ENCODE peak calls at places on chromosomes 2 and 18, in six cellular contexts. One of them, this sample, is unnamed.

GRCh38 chr18:60022671-60023276 is 123.0 kb downstream of the PMAIP1 start:
- DNase-seq in stomach: no peak
- DNase-seq in transverse colon: no peak
- DNase-seq in GM12878: peak
- DNase-seq in K562: no peak
- DNase-seq in H1: no peak
- DNase-seq in this sample: no peak

GRCh38 chr2:207983654-207984053 is 41.7 kb downstream of the PLEKHM3 start:
- DNase-seq in stomach: no peak
- DNase-seq in transverse colon: no peak
- DNase-seq in GM12878: peak
- DNase-seq in K562: no peak
- DNase-seq in H1: no peak
- DNase-seq in this sample: no peak

GRCh38 chr2:43005211-43005974 is 213.0 kb upstream of the HAAO start:
- DNase-seq in stomach: peak
- DNase-seq in transverse colon: peak
- DNase-seq in GM12878: no peak
- DNase-seq in K562: no peak
- DNase-seq in H1: no peak
- DNase-seq in this sample: peak

GRCh38 chr18:44895176-44895798 is 214.6 kb downstream of the SETBP1 start:
- DNase-seq in stomach: peak
- DNase-seq in transverse colon: peak
- DNase-seq in GM12878: peak
- DNase-seq in K562: peak
- DNase-seq in H1: no peak
- DNase-seq in this sample: peak

GRCh38 chr2:128624425-128624795 is 305.7 kb upstream of the HS6ST1 start:
- DNase-seq in stomach: no peak
- DNase-seq in transverse colon: no peak
- DNase-seq in GM12878: no peak
- DNase-seq in K562: no peak
- DNase-seq in H1: no peak
- DNase-seq in this sample: no peak

GRCh38 chr2:113847144-113847543 is 42.7 kb upstream of the ACTR3 start:
- DNase-seq in stomach: no peak
- DNase-seq in transverse colon: no peak
- DNase-seq in GM12878: no peak
- DNase-seq in K562: no peak
- DNase-seq in H1: no peak
- DNase-seq in this sample: no peak

GRCh38 chr18:73340135-73340934 is 472.5 kb upstream of the NETO1 start:
- DNase-seq in stomach: no peak
- DNase-seq in transverse colon: no peak
- DNase-seq in GM12878: peak
- DNase-seq in K562: no peak
- DNase-seq in H1: no peak
- DNase-seq in this sample: no peak

GRCh38 chr2:100145893-100146753 is 3.7 kb upstream of the AFF3 start:
- DNase-seq in stomach: no peak
- DNase-seq in transverse colon: no peak
- DNase-seq in GM12878: no peak
- DNase-seq in K562: no peak
- DNase-seq in H1: no peak
- DNase-seq in this sample: no peak

GRCh38 chr2:240464514-240465241 is 29.2 kb downstream of the GPC1 start:
- DNase-seq in stomach: peak
- DNase-seq in transverse colon: no peak
- DNase-seq in GM12878: no peak
- DNase-seq in K562: no peak
- DNase-seq in H1: no peak
- DNase-seq in this sample: no peak

GRCh38 chr2:104744537-104744936 is 109.4 kb upstream of the POU3F3 start:
- DNase-seq in stomach: no peak
- DNase-seq in transverse colon: no peak
- DNase-seq in GM12878: no peak
- DNase-seq in K562: no peak
- DNase-seq in H1: no peak
- DNase-seq in this sample: no peak

GRCh38 chr18:26504831-26505230 is 43.5 kb downstream of the KCTD1 start:
- DNase-seq in stomach: no peak
- DNase-seq in transverse colon: no peak
- DNase-seq in GM12878: no peak
- DNase-seq in K562: no peak
- DNase-seq in H1: no peak
- DNase-seq in this sample: no peak

GRCh38 chr2:140986456-140986855 is 1144.4 kb downstream of the LRP1B start:
- DNase-seq in stomach: no peak
- DNase-seq in transverse colon: no peak
- DNase-seq in GM12878: no peak
- DNase-seq in K562: no peak
- DNase-seq in H1: no peak
- DNase-seq in this sample: no peak

GRCh38 chr18:8978394-8978793 is 124.1 kb upstream of the NDUFV2 start:
- DNase-seq in stomach: no peak
- DNase-seq in transverse colon: no peak
- DNase-seq in GM12878: no peak
- DNase-seq in K562: no peak
- DNase-seq in H1: no peak
- DNase-seq in this sample: no peak

GRCh38 chr2:112730182-112730581 is 9.4 kb downstream of the NT5DC4 start:
- DNase-seq in stomach: no peak
- DNase-seq in transverse colon: no peak
- DNase-seq in GM12878: no peak
- DNase-seq in K562: no peak
- DNase-seq in H1: no peak
- DNase-seq in this sample: no peak

GRCh38 chr18:63534615-63535014 is 7.6 kb upstream of the SERPINB12 start:
- DNase-seq in stomach: no peak
- DNase-seq in transverse colon: no peak
- DNase-seq in GM12878: no peak
- DNase-seq in K562: no peak
- DNase-seq in H1: no peak
- DNase-seq in this sample: no peak

GRCh38 chr18:24672165-24672950 is 211.9 kb downstream of the HRH4 start:
- DNase-seq in stomach: no peak
- DNase-seq in transverse colon: no peak
- DNase-seq in GM12878: no peak
- DNase-seq in K562: no peak
- DNase-seq in H1: no peak
- DNase-seq in this sample: no peak

GRCh38 chr18:3062798-3063563 is 50.0 kb upstream of the LPIN2 start:
- DNase-seq in stomach: peak
- DNase-seq in transverse colon: peak
- DNase-seq in GM12878: no peak
- DNase-seq in K562: peak
- DNase-seq in H1: peak
- DNase-seq in this sample: peak

GRCh38 chr2:11305338-11305737 is 39.1 kb downstream of the ROCK2 start:
- DNase-seq in stomach: no peak
- DNase-seq in transverse colon: no peak
- DNase-seq in GM12878: no peak
- DNase-seq in K562: no peak
- DNase-seq in H1: no peak
- DNase-seq in this sample: no peak

GRCh38 chr18:6633370-6633769 is 96.1 kb upstream of the ARHGAP28 start:
- DNase-seq in stomach: no peak
- DNase-seq in transverse colon: no peak
- DNase-seq in GM12878: no peak
- DNase-seq in K562: no peak
- DNase-seq in H1: peak
- DNase-seq in this sample: no peak

GRCh38 chr2:236745420-236746210 is 176.0 kb downstream of the ACKR3 start:
- DNase-seq in stomach: no peak
- DNase-seq in transverse colon: no peak
- DNase-seq in GM12878: no peak
- DNase-seq in K562: no peak
- DNase-seq in H1: no peak
- DNase-seq in this sample: no peak

GRCh38 chr2:183078163-183078466 is 432 bp upstream of the DUSP19 start:
- DNase-seq in stomach: no peak
- DNase-seq in transverse colon: no peak
- DNase-seq in GM12878: no peak
- DNase-seq in K562: no peak
- DNase-seq in H1: no peak
- DNase-seq in this sample: no peak

GRCh38 chr2:207254526-207255464 is 89.0 kb upstream of the KLF7 start:
- DNase-seq in stomach: no peak
- DNase-seq in transverse colon: no peak
- DNase-seq in GM12878: no peak
- DNase-seq in K562: no peak
- DNase-seq in H1: no peak
- DNase-seq in this sample: no peak

GRCh38 chr18:61606759-61607158 is 273.5 kb downstream of the CDH20 start:
- DNase-seq in stomach: peak
- DNase-seq in transverse colon: peak
- DNase-seq in GM12878: no peak
- DNase-seq in K562: peak
- DNase-seq in H1: peak
- DNase-seq in this sample: peak

GRCh38 chr2:42568431-42569115 is at the start of gene MTA3:
- DNase-seq in stomach: peak
- DNase-seq in transverse colon: peak
- DNase-seq in GM12878: no peak
- DNase-seq in K562: peak
- DNase-seq in H1: peak
- DNase-seq in this sample: peak

GRCh38 chr2:241855888-241856422 is 2.7 kb downstream of the PDCD1 start:
- DNase-seq in stomach: no peak
- DNase-seq in transverse colon: no peak
- DNase-seq in GM12878: no peak
- DNase-seq in K562: no peak
- DNase-seq in H1: no peak
- DNase-seq in this sample: no peak

GRCh38 chr18:48538531-48539405 is at the start of gene CTIF:
- DNase-seq in stomach: peak
- DNase-seq in transverse colon: peak
- DNase-seq in GM12878: peak
- DNase-seq in K562: peak
- DNase-seq in H1: peak
- DNase-seq in this sample: peak
- H3K4me3 ChIP-seq in stomach: peak
- H3K4me3 ChIP-seq in transverse colon: peak
- H3K4me3 ChIP-seq in GM12878: peak
- H3K4me3 ChIP-seq in K562: peak
- H3K4me3 ChIP-seq in H1: peak
- H3K4me3 ChIP-seq in this sample: peak

GRCh38 chr2:20722592-20722991 is 55.6 kb downstream of the GDF7 start:
- DNase-seq in stomach: no peak
- DNase-seq in transverse colon: no peak
- DNase-seq in GM12878: no peak
- DNase-seq in K562: no peak
- DNase-seq in H1: no peak
- DNase-seq in this sample: no peak
- TF ChIP-seq EP300 in stomach: no peak
- TF ChIP-seq EP300 in transverse colon: no peak
- TF ChIP-seq EP300 in GM12878: no peak
- TF ChIP-seq EP300 in K562: no peak
- TF ChIP-seq EP300 in H1: no peak
- TF ChIP-seq EP300 in this sample: no peak

DNA sequence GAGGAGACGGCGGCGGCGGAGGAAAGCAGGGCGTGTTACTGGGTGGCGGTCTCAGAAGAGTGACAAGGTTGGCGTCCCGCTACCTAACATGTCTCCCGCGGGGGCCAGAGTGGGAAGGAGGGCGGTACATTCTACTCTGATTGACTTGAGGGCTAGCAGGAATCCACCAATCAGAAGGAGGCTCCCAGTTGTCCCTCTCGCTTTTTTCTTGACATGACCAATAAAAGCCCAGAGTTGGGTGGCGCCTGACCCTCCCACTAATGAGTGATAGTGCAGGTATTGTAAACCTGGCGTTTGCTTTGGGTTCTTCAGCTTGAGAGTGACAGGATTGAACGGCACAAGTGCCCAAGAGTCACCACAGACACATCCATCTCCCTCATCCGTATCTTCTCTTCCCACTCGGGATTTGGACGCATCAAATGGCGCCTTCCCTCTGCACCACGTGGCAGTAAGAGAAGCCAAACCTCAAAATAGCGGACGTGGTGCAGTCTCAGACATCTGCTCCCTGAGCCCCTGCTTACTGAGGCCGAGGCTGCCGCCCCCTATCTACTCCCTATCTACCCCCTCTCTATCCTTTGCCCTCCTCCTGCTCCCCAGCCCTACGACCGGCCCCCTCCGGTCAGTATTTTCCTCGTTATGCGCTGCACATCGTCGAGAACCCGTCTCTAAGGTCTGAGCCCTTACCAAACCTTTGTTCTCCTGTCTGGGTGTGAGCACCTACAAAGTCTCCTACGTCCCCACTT is 746 bp upstream of the FAM161A start:
- DNase-seq in stomach: peak
- DNase-seq in transverse colon: peak
- DNase-seq in GM12878: peak
- DNase-seq in K562: peak
- DNase-seq in H1: peak
- DNase-seq in this sample: peak
- TF ChIP-seq POLR2AphosphoS5 in stomach: no peak
- TF ChIP-seq POLR2AphosphoS5 in transverse colon: no peak
- TF ChIP-seq POLR2AphosphoS5 in GM12878: peak
- TF ChIP-seq POLR2AphosphoS5 in K562: no peak
- TF ChIP-seq POLR2AphosphoS5 in H1: peak
- TF ChIP-seq POLR2AphosphoS5 in this sample: peak

DNA sequence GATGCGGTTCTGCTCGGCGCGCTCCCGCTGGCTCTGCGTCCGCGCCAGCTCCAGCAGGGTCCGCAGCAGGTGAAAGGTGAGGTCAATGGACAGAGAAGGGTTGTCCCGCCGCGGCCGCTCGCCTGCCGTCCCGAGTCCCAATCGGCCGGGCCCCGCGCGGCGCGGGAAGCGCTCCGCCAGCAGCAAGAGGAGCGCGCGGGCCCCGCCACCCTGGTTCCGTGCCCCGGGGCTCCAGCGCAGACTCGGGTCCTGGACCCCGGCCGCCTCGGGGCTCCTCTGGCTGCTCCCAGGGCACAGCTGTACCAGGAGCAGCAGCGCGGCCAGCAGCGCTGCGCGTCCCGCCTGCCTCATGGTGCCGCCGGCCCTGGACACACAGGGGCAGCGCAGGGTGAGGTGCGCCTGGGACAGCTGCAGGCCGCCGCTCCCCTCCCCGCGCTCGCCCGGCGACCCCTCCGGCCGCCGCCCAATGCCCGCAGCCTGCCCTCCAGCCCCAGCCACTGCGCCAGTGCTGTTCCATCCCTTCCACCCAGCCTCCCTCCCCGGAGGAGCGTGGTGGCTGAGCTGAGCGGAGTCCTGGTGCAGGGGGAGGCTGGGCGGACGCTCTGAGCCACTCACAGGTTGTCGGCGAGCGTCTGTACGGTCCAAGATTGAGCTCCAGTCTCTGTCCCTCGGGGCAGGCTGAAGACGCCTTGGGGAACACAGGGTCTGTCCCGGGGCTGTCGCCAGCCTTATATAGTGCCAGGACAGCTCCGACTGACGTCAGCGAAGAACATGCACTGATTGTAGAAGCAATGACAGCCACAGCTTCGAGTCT is 493 bp downstream of the UCN start:
- DNase-seq in stomach: no peak
- DNase-seq in transverse colon: no peak
- DNase-seq in GM12878: no peak
- DNase-seq in K562: no peak
- DNase-seq in H1: peak
- DNase-seq in this sample: peak
- H3K4me3 ChIP-seq in stomach: no peak
- H3K4me3 ChIP-seq in transverse colon: no peak
- H3K4me3 ChIP-seq in GM12878: no peak
- H3K4me3 ChIP-seq in K562: no peak
- H3K4me3 ChIP-seq in H1: peak
- H3K4me3 ChIP-seq in this sample: no peak